ENCODE peak calls at places on chromosomes 3 and 15, in five cellular contexts. Y, O, S, H and B are unnamed samples.

GRCh38 chr3:126676919-126677705 is 22.2 kb upstream of the TXNRD3 start:
- DNase-seq in S (no peak), O (no peak), Y (no peak), H (no peak), B (no peak)

GRCh38 chr15:67992834-67993233 is 61.3 kb upstream of the PIAS1 start:
- DNase-seq in H (no peak), O (no peak), Y (no peak), S (no peak), B (no peak)

GRCh38 chr15:31306426-31307269 is 20.0 kb upstream of the KLF13 start:
- DNase-seq in S (no peak), H (no peak), Y (no peak), O (peak; percentile 76), B (peak; percentile 96)

GRCh38 chr3:185960518-185961288 is 22.9 kb upstream of the TRA2B start:
- DNase-seq in Y (no peak), H (no peak), O (no peak), S (no peak), B (no peak)

GRCh38 chr15:74317820-74318375 is 49.5 kb downstream of the CYP11A1 start:
- DNase-seq in Y (peak; percentile 42), H (peak; percentile 84), S (no peak), O (peak; percentile 91), B (peak; percentile 66)

GRCh38 chr3:116306720-116307119 is 138.6 kb downstream of the LSAMP start:
- DNase-seq in H (no peak), S (no peak), Y (no peak), O (no peak), B (peak; percentile 13)

GRCh38 chr3:87173071-87173470 is 54.0 kb upstream of the CHMP2B start:
- DNase-seq in H (no peak), S (no peak), O (no peak), Y (no peak), B (no peak)

GRCh38 chr3:128068156-128068620 is 16.0 kb downstream of the SEC61A1 start:
- DNase-seq in O (no peak), S (no peak), H (no peak), Y (peak; percentile 77), B (peak; percentile 81)

GRCh38 chr3:79953591-79954105 is 185.8 kb upstream of the ROBO1 start:
- DNase-seq in O (no peak), H (no peak), Y (no peak), S (no peak), B (no peak)

GRCh38 chr15:74988007-74988800 is 7.2 kb upstream of the SCAMP5 start:
- DNase-seq in H (no peak), S (no peak), Y (peak; percentile 72), O (no peak), B (peak; percentile 38)

GRCh38 chr15:95105229-95105628 is 873.9 kb downstream of the MCTP2 start:
- DNase-seq in Y (no peak), S (no peak), H (no peak), O (no peak), B (no peak)

GRCh38 chr15:80480171-80480811 is 76.1 kb downstream of the ARNT2 start:
- DNase-seq in O (no peak), S (no peak), H (peak; percentile 54), Y (no peak), B (no peak)

GRCh38 chr15:38176155-38176554 is 76.5 kb upstream of the SPRED1 start:
- DNase-seq in O (no peak), H (no peak), Y (no peak), S (no peak), B (no peak)

GRCh38 chr15:52334491-52335160 is 39.0 kb upstream of the MYO5C start:
- DNase-seq in H (no peak), Y (no peak), S (no peak), O (no peak), B (no peak)

GRCh38 chr15:89436560-89437311 is 59.6 kb downstream of the RHCG start:
- DNase-seq in O (no peak), S (no peak), Y (no peak), H (no peak), B (peak; percentile 65)

GRCh38 chr15:58303236-58303635 is 128.6 kb upstream of the LIPC start:
- DNase-seq in Y (no peak), H (no peak), S (no peak), O (no peak), B (no peak)

GRCh38 chr3:50203113-50203852 is 1.8 kb upstream of the SLC38A3 start:
- DNase-seq in S (no peak), Y (no peak), O (no peak), H (no peak), B (no peak)

GRCh38 chr15:61556037-61556648 is 327.0 kb upstream of the RORA start:
- DNase-seq in H (no peak), Y (no peak), S (no peak), O (no peak), B (no peak)

GRCh38 chr15:90482124-90483011 is 47.4 kb upstream of the CRTC3 start:
- DNase-seq in S (no peak), O (peak; percentile 23), H (peak; percentile 35), Y (peak; percentile 54), B (peak; percentile 32)

GRCh38 chr3:66469220-66469640 is 31.6 kb downstream of the LRIG1 start:
- DNase-seq in Y (no peak), H (no peak), O (no peak), S (no peak), B (no peak)

GRCh38 chr3:151639096-151639740 is 94.5 kb upstream of the AADACL2 start:
- DNase-seq in Y (no peak), S (no peak), O (no peak), H (no peak), B (no peak)

GRCh38 chr15:57751177-57751800 is 44.8 kb downstream of the POLR2M start:
- DNase-seq in S (no peak), O (no peak), H (no peak), Y (peak; percentile 48), B (peak; percentile 56)

GRCh38 chr3:152259480-152259879 is 9.2 kb upstream of the MBNL1 start:
- DNase-seq in Y (no peak), S (no peak), H (no peak), O (no peak), B (no peak)

GRCh38 chr3:183583331-183584245 is 28.1 kb upstream of the KLHL6 start:
- DNase-seq in O (peak; percentile 16), S (no peak), H (no peak), Y (no peak), B (no peak)

DNA sequence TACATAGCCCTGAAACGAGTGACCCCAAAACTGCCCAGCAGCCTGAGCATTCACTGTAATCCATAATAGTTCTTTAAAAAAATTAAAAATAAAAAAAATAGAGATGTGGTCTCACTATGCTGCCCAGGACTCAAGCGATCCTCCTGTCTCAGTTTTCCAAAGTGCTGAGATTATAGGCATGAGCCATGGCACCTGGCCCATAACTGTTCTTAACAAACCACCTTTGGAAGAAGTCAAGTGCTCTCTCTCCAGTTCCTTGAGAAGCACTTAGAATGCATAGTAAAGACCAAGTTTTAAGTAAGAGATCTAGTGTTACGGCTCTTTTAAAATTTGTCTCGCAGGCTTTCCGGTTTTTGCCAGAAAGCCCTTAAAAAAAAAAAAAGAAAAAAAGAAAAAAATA is 8.2 kb downstream of the CDC25A start:
- DNase-seq in Y (no peak), O (no peak), H (no peak), S (no peak), B (no peak)
- H3K36me3 ChIP-seq in Y (peaks cover 54% of the 10 kb centered on the region), O (no peaks in the 10 kb centered on the region), H (peaks cover 55% of the 10 kb centered on the region), S (no peaks in the 10 kb centered on the region), B (peaks cover 66% of the 10 kb centered on the region)

DNA sequence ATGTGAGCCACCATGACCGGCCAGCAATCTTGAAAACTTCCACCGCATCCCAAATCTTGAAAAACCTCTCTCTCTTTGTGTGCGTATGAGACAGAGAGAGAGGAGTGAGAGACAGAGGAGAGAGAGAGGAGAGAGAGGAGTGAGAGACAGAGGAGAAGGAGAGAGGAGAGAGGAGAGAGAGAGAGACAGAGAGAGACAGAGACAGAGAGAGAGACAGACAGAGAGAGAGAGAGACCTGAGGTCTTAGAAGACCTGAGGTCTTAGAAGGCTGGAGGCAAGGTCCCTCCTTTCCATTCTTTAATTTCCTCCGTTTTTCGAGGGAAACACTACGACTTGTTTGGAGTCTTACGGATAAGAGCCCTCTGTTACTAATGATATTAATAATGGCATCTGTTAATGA is 39.5 kb downstream of the TMEM40 start:
- DNase-seq in H (no peak), O (no peak), S (no peak), Y (no peak), B (no peak)
- H3K4me3 ChIP-seq in H (peak overlapping the region; percentile 34), O (peak overlapping the region; percentile 51), S (peak overlapping the region; percentile 5), Y (peak overlapping the region; percentile 67), B (no peak overlapping the region)

GRCh38 chr3:14150078-14150477 is 25.2 kb downstream of the TMEM43 start:
- DNase-seq in H (no peak), O (no peak), Y (no peak), S (no peak), B (no peak)
- H3K36me3 ChIP-seq in H (peaks cover 89% of the 10 kb centered on the region), O (peaks cover 35% of the 10 kb centered on the region), Y (peaks cover 34% of the 10 kb centered on the region), S (peaks cover 6% of the 10 kb centered on the region), B (peaks cover 21% of the 10 kb centered on the region)

GRCh38 chr15:48899793-48900192 is 21.9 kb downstream of the EID1 start:
- DNase-seq in O (no peak), S (no peak), Y (no peak), H (no peak), B (no peak)

GRCh38 chr15:48898083-48898482 is 20.1 kb downstream of the EID1 start:
- DNase-seq in H (no peak), S (no peak), Y (no peak), O (no peak), B (no peak)

GRCh38 chr15:48893311-48893710 is 15.4 kb downstream of the EID1 start:
- DNase-seq in S (no peak), H (no peak), Y (no peak), O (no peak), B (no peak)

GRCh38 chr15:48896775-48897143 is 18.8 kb downstream of the EID1 start:
- DNase-seq in S (no peak), Y (no peak), O (no peak), H (no peak), B (no peak)

GRCh38 chr15:48897144-48897814 is 19.3 kb downstream of the EID1 start:
- DNase-seq in H (no peak), O (no peak), S (no peak), Y (no peak), B (no peak)
- H3K4me3 ChIP-seq in H (peak overlapping the region; percentile 36), O (peak overlapping the region; percentile 23), S (no peak overlapping the region), Y (no peak overlapping the region), B (no peak overlapping the region)

GRCh38 chr3:45980819-45981218 is 14.8 kb downstream of the FYCO1 start:
- DNase-seq in O (no peak), H (no peak), S (no peak), Y (no peak), B (no peak)
- H3K36me3 ChIP-seq in O (peaks cover 24% of the 10 kb centered on the region), H (peaks cover 83% of the 10 kb centered on the region), S (peaks cover 5% of the 10 kb centered on the region), Y (peaks cover 36% of the 10 kb centered on the region), B (peaks cover 42% of the 10 kb centered on the region)